ENCODE peak calls at places on chromosomes 2 and 18, in six cellular contexts. One of them, this sample, is unnamed.
A peak's percentile ranks its signal among the peaks of the same experiment; 100 is the strongest.

GRCh38 chr2:234309431-234309830 is 187.4 kb downstream of the ARL4C start:
- DNase-seq in transverse colon: no peak
- DNase-seq in heart left ventricle: no peak
- DNase-seq in uterus: no peak
- DNase-seq in body of pancreas: no peak
- DNase-seq in A549: no peak
- DNase-seq in this sample: no peak

GRCh38 chr2:164495491-164496223 is 125.6 kb downstream of the GRB14 start:
- DNase-seq in transverse colon: no peak
- DNase-seq in heart left ventricle: no peak
- DNase-seq in uterus: no peak
- DNase-seq in body of pancreas: no peak
- DNase-seq in A549: peak; percentile 15
- DNase-seq in this sample: peak; percentile 13

GRCh38 chr2:72993147-72993546 is 75.8 kb downstream of the EMX1 start:
- DNase-seq in transverse colon: no peak
- DNase-seq in heart left ventricle: peak; percentile 23
- DNase-seq in uterus: peak; percentile 18
- DNase-seq in body of pancreas: peak; percentile 37
- DNase-seq in A549: peak; percentile 89
- DNase-seq in this sample: peak; percentile 40

GRCh38 chr2:29753676-29754444 is 167.5 kb downstream of the ALK start:
- DNase-seq in transverse colon: no peak
- DNase-seq in heart left ventricle: no peak
- DNase-seq in uterus: no peak
- DNase-seq in body of pancreas: no peak
- DNase-seq in A549: no peak
- DNase-seq in this sample: no peak

GRCh38 chr2:178194600-178195389 is 483 bp downstream of the OSBPL6 start:
- DNase-seq in transverse colon: peak; percentile 19
- DNase-seq in heart left ventricle: peak; percentile 43
- DNase-seq in uterus: peak; percentile 30
- DNase-seq in body of pancreas: peak; percentile 41
- DNase-seq in A549: no peak
- DNase-seq in this sample: peak; percentile 55

GRCh38 chr18:40867452-40867851 is 1087.6 kb upstream of the PIK3C3 start:
- DNase-seq in transverse colon: no peak
- DNase-seq in heart left ventricle: no peak
- DNase-seq in uterus: no peak
- DNase-seq in body of pancreas: no peak
- DNase-seq in A549: no peak
- DNase-seq in this sample: no peak

GRCh38 chr18:57002627-57003026 is 144.3 kb upstream of the BOD1L2 start:
- DNase-seq in transverse colon: no peak
- DNase-seq in heart left ventricle: peak; percentile 29
- DNase-seq in uterus: no peak
- DNase-seq in body of pancreas: no peak
- DNase-seq in A549: no peak
- DNase-seq in this sample: no peak

GRCh38 chr2:53051157-53051556 is 716.4 kb upstream of the CHAC2 start:
- DNase-seq in transverse colon: no peak
- DNase-seq in heart left ventricle: no peak
- DNase-seq in uterus: no peak
- DNase-seq in body of pancreas: no peak
- DNase-seq in A549: no peak
- DNase-seq in this sample: no peak

GRCh38 chr2:26887142-26887541 is 39.2 kb downstream of the DPYSL5 start:
- DNase-seq in transverse colon: no peak
- DNase-seq in heart left ventricle: no peak
- DNase-seq in uterus: no peak
- DNase-seq in body of pancreas: no peak
- DNase-seq in A549: no peak
- DNase-seq in this sample: no peak

GRCh38 chr2:176553685-176554106 is 284.5 kb downstream of the MTX2 start:
- DNase-seq in transverse colon: peak; percentile 68
- DNase-seq in heart left ventricle: peak; percentile 44
- DNase-seq in uterus: peak; percentile 66
- DNase-seq in body of pancreas: peak; percentile 48
- DNase-seq in A549: peak; percentile 60
- DNase-seq in this sample: peak; percentile 57

GRCh38 chr18:22465859-22466602 is 48.3 kb upstream of the CTAGE1 start:
- DNase-seq in transverse colon: no peak
- DNase-seq in heart left ventricle: peak; percentile 51
- DNase-seq in uterus: peak; percentile 61
- DNase-seq in body of pancreas: no peak
- DNase-seq in A549: peak; percentile 69
- DNase-seq in this sample: peak; percentile 42

GRCh38 chr2:96819101-96819875 is 3.2 kb downstream of the CNNM3 start:
- DNase-seq in transverse colon: peak; percentile 81
- DNase-seq in heart left ventricle: no peak
- DNase-seq in uterus: no peak
- DNase-seq in body of pancreas: peak; percentile 87
- DNase-seq in A549: no peak
- DNase-seq in this sample: no peak

GRCh38 chr18:28183418-28184078 is 6.6 kb upstream of the CDH2 start:
- DNase-seq in transverse colon: no peak
- DNase-seq in heart left ventricle: no peak
- DNase-seq in uterus: no peak
- DNase-seq in body of pancreas: no peak
- DNase-seq in A549: no peak
- DNase-seq in this sample: peak; percentile 12

GRCh38 chr18:23902396-23902795 is 112.2 kb upstream of the TTC39C start:
- DNase-seq in transverse colon: no peak
- DNase-seq in heart left ventricle: no peak
- DNase-seq in uterus: no peak
- DNase-seq in body of pancreas: no peak
- DNase-seq in A549: no peak
- DNase-seq in this sample: no peak

GRCh38 chr2:218671077-218671653 is 637 bp downstream of the RNF25 start:
- DNase-seq in transverse colon: no peak
- DNase-seq in heart left ventricle: no peak
- DNase-seq in uterus: no peak
- DNase-seq in body of pancreas: no peak
- DNase-seq in A549: peak; percentile 16
- DNase-seq in this sample: no peak

DNA sequence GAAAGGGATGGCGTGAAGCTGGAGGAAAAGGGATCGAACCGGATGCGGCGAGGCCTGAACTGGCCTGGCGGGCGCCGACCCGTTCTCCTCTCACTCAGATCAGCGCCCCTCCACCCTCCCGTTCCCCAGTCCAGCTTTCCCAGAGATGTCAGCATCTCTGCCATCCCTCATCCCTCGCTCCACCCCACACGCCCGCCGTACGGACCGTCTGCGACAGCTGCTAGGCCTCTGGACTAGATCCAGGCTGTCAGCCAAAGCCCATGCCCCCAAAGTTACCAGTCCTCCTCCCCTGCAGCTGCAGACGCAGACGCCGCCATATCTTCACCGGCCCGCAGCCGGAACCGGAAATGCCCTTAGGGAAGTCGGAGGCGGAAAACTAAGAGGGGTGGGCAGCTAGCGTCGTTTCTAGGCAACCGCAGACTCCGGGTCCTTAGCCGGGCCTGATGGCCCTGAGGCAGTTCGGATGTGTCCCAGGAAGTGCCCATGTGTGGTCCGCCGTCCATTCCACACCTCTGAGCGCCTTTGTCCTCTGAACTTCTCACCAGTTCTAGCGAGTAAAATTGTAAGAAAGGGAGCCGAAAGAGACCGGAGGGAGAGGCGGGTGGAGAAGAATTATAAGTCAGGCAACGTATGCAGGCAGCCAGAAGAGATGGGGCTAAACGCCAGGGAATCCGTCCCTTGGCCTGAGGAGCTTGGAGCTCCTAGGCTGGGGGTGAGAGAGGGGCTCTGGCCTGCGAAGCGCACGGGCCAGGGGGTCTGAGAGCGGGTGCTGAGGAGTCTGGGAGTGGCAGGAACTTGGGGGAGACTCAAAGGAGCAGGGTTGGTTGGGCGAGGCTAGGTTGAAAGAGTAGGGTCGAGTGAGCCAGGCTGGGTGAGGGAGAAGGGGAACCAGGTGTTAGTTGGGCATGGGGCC is at the start of the genes RNF25 and STK36:
- DNase-seq in transverse colon: peak; percentile 84
- DNase-seq in heart left ventricle: peak; percentile 87
- DNase-seq in uterus: peak; percentile 85
- DNase-seq in body of pancreas: peak; percentile 81
- DNase-seq in A549: peak; percentile 88
- DNase-seq in this sample: peak; percentile 86
- TF ChIP-seq POLR2A in transverse colon: peak; percentile 84
- TF ChIP-seq POLR2A in heart left ventricle: no peak
- TF ChIP-seq POLR2A in uterus: peak; percentile 13
- TF ChIP-seq POLR2A in body of pancreas: no peak
- TF ChIP-seq POLR2A in A549: peak; percentile 88
- TF ChIP-seq POLR2A in this sample: peak; percentile 82

DNA sequence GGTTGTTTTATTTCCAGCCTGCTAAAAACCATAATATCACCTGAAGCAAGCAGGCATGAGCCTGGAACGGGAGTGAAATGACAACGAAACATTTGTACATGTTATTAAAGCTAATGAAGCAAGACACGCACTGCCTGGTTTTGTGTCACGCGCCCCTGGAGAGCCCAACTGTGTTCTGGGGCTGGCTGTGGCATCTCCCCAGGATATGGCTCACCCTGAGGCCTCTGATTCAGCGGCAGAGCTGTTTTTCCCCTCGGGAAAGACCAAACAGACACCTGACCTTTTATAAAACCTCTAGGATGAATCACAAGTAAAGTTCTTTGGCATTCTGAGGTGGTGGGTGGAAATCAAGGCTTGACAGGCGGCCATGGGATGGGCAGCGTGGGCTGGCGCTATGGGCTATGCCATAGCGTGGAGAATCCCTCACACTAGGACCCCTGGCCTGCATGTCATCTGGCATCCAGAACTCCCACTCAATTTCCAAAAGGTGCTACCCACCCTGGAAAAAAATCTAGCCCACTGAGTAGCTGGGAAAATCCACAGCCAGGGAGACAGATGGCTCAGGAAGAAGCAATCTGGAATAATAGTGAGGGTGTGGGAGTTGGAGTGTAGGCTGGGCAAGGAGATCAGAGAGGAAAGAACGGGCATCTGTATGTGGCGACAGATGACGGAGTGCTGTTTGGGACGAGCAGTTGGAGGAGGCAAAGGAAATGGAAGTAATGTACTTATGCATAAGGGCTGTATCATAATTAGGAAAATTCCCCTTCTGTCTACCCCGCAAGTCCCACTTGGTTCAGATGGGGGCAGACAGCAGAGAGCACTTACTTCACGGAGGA is 262.0 kb downstream of the AFF3 start:
- DNase-seq in transverse colon: no peak
- DNase-seq in heart left ventricle: no peak
- DNase-seq in uterus: no peak
- DNase-seq in body of pancreas: no peak
- DNase-seq in A549: no peak
- DNase-seq in this sample: peak; percentile 53
- TF ChIP-seq POLR2A in transverse colon: no peak
- TF ChIP-seq POLR2A in heart left ventricle: no peak
- TF ChIP-seq POLR2A in uterus: no peak
- TF ChIP-seq POLR2A in body of pancreas: no peak
- TF ChIP-seq POLR2A in A549: no peak
- TF ChIP-seq POLR2A in this sample: no peak

GRCh38 chr2:136119717-136120675 is 2.0 kb upstream of the CXCR4 start:
- DNase-seq in transverse colon: no peak
- DNase-seq in heart left ventricle: no peak
- DNase-seq in uterus: no peak
- DNase-seq in body of pancreas: no peak
- DNase-seq in A549: no peak
- DNase-seq in this sample: no peak

GRCh38 chr2:136118819-136119716 is 1.1 kb upstream of the CXCR4 start:
- DNase-seq in transverse colon: peak; percentile 82
- DNase-seq in heart left ventricle: peak; percentile 78
- DNase-seq in uterus: no peak
- DNase-seq in body of pancreas: no peak
- DNase-seq in A549: no peak
- DNase-seq in this sample: no peak

GRCh38 chr2:136116813-136117390 is 1.0 kb downstream of the CXCR4 start:
- DNase-seq in transverse colon: peak; percentile 44
- DNase-seq in heart left ventricle: peak; percentile 45
- DNase-seq in uterus: no peak
- DNase-seq in body of pancreas: no peak
- DNase-seq in A549: no peak
- DNase-seq in this sample: no peak

GRCh38 chr2:136117391-136117841 is 533 bp downstream of the CXCR4 start:
- DNase-seq in transverse colon: peak; percentile 35
- DNase-seq in heart left ventricle: peak; percentile 48
- DNase-seq in uterus: no peak
- DNase-seq in body of pancreas: no peak
- DNase-seq in A549: peak; percentile 21
- DNase-seq in this sample: no peak

GRCh38 chr2:136117909-136118818 is at the start of gene CXCR4:
- DNase-seq in transverse colon: peak; percentile 83
- DNase-seq in heart left ventricle: peak; percentile 81
- DNase-seq in uterus: peak; percentile 32
- DNase-seq in body of pancreas: peak; percentile 44
- DNase-seq in A549: peak; percentile 49
- DNase-seq in this sample: no peak
- TF ChIP-seq POLR2A in transverse colon: peak; percentile 89
- TF ChIP-seq POLR2A in heart left ventricle: no peak
- TF ChIP-seq POLR2A in uterus: peak; percentile 24
- TF ChIP-seq POLR2A in body of pancreas: no peak
- TF ChIP-seq POLR2A in A549: no peak
- TF ChIP-seq POLR2A in this sample: no peak

GRCh38 chr2:217177687-217178086 is 317.8 kb upstream of the TNP1 start:
- DNase-seq in transverse colon: no peak
- DNase-seq in heart left ventricle: no peak
- DNase-seq in uterus: no peak
- DNase-seq in body of pancreas: no peak
- DNase-seq in A549: no peak
- DNase-seq in this sample: no peak

GRCh38 chr2:217182996-217183395 is 323.1 kb upstream of the TNP1 start:
- DNase-seq in transverse colon: no peak
- DNase-seq in heart left ventricle: no peak
- DNase-seq in uterus: no peak
- DNase-seq in body of pancreas: no peak
- DNase-seq in A549: no peak
- DNase-seq in this sample: no peak

GRCh38 chr2:217178366-217178765 is 318.5 kb upstream of the TNP1 start:
- DNase-seq in transverse colon: no peak
- DNase-seq in heart left ventricle: no peak
- DNase-seq in uterus: no peak
- DNase-seq in body of pancreas: no peak
- DNase-seq in A549: no peak
- DNase-seq in this sample: no peak

GRCh38 chr2:217183471-217183870 is 323.6 kb upstream of the TNP1 start:
- DNase-seq in transverse colon: no peak
- DNase-seq in heart left ventricle: no peak
- DNase-seq in uterus: no peak
- DNase-seq in body of pancreas: no peak
- DNase-seq in A549: no peak
- DNase-seq in this sample: no peak

DNA sequence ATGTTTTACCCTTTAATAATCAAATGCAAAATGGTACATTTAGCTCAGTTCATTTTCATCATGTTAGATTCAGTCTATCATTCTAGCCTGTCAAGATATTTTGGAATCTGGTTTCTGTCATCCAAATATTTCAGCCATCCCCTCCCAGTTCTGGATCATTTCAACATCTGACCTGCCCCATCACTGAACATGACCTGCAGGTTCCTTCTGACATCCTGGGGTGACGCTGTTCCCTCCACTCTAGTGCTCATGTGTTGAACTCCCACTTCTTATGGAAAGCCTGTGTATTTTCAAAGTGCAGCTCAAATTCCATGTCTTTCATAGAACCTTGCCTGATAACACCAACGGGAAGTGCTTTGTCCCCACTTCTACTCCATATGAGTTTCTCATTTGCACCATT is 320.0 kb upstream of the TNP1 start:
- DNase-seq in transverse colon: no peak
- DNase-seq in heart left ventricle: no peak
- DNase-seq in uterus: peak; percentile 46
- DNase-seq in body of pancreas: no peak
- DNase-seq in A549: no peak
- DNase-seq in this sample: no peak
- TF ChIP-seq POLR2A in transverse colon: no peak
- TF ChIP-seq POLR2A in heart left ventricle: no peak
- TF ChIP-seq POLR2A in uterus: no peak
- TF ChIP-seq POLR2A in body of pancreas: no peak
- TF ChIP-seq POLR2A in A549: no peak
- TF ChIP-seq POLR2A in this sample: no peak